ENCODE peak calls at places on chromosomes 16 and 17, in nine cellular contexts. D, T, Y, M, X, C, E, Q and U are unnamed samples.

GRCh38 chr17:4733073-4733531 is 1.9 kb downstream of the MED11 start:
- DNase-seq in D (no peak), T (no peak), Y (no peak), M (no peak), X (no peak), C (no peak), E (peak; percentile 75), Q (no peak), U (no peak)

GRCh38 chr17:66466933-66467367 is 164.5 kb downstream of the PRKCA start:
- DNase-seq in D (no peak), T (peak; percentile 98), Y (no peak), M (no peak), X (peak; percentile 96), C (no peak), E (no peak), Q (no peak), U (no peak)

GRCh38 chr16:88688013-88688778 is 1.9 kb upstream of the SNAI3 start:
- DNase-seq in D (no peak), T (no peak), Y (no peak), M (no peak), X (no peak), C (no peak), E (no peak), Q (peak; percentile 92), U (no peak)

GRCh38 chr17:58936295-58936694 is 170.4 kb downstream of the TRIM37 start:
- DNase-seq in D (no peak), T (no peak), Y (no peak), M (no peak), X (no peak), C (no peak), E (no peak), Q (no peak), U (no peak)

GRCh38 chr17:3667366-3668278 is 756 bp downstream of the TAX1BP3 start:
- DNase-seq in D (no peak), T (peak; percentile 97), Y (peak; percentile 86), M (peak; percentile 91), X (peak; percentile 83), C (peak; percentile 66), E (no peak), Q (peak; percentile 90), U (peak; percentile 45)

GRCh38 chr17:35900280-35900679 is 20.1 kb upstream of the CCL5 start:
- DNase-seq in D (no peak), T (no peak), Y (no peak), M (no peak), X (no peak), C (no peak), E (no peak), Q (no peak), U (no peak)

GRCh38 chr17:82570282-82570681 is 50.8 kb downstream of the FOXK2 start:
- DNase-seq in D (no peak), T (no peak), Y (no peak), M (no peak), X (no peak), C (no peak), E (no peak), Q (no peak), U (no peak)

GRCh38 chr17:77107506-77108433 is 33.0 kb upstream of the SEC14L1 start:
- DNase-seq in D (no peak), T (peak; percentile 36), Y (no peak), M (no peak), X (no peak), C (no peak), E (peak; percentile 64), Q (no peak), U (no peak)

GRCh38 chr16:79653337-79654000 is 52.9 kb upstream of the MAF start:
- DNase-seq in D (no peak), T (peak; percentile 81), Y (no peak), M (peak; percentile 42), X (no peak), C (no peak), E (no peak), Q (peak; percentile 22), U (no peak)

GRCh38 chr16:72850863-72851262 is 197.1 kb downstream of the ZFHX3 start:
- DNase-seq in D (no peak), T (peak; percentile 59), Y (no peak), M (peak; percentile 58), X (no peak), C (no peak), E (no peak), Q (no peak), U (no peak)

GRCh38 chr16:24544640-24545039 is 5.3 kb downstream of the RBBP6 start:
- DNase-seq in D (no peak), T (no peak), Y (no peak), M (no peak), X (no peak), C (no peak), E (no peak), Q (no peak), U (no peak)

GRCh38 chr16:79066621-79067020 is 533.9 kb downstream of the MAF start:
- DNase-seq in D (no peak), T (no peak), Y (no peak), M (no peak), X (no peak), C (no peak), E (no peak), Q (peak; percentile 25), U (no peak)

GRCh38 chr17:72726936-72727335 is 365.6 kb downstream of the SLC39A11 start:
- DNase-seq in D (peak; percentile 31), T (no peak), Y (no peak), M (no peak), X (no peak), C (no peak), E (peak; percentile 79), Q (no peak), U (no peak)

GRCh38 chr17:13374203-13375143 is 227.3 kb downstream of the HS3ST3A1 start:
- DNase-seq in D (no peak), T (no peak), Y (no peak), M (no peak), X (no peak), C (no peak), E (no peak), Q (no peak), U (no peak)

GRCh38 chr16:74291577-74292208 is 4.9 kb upstream of the PSMD7 start:
- DNase-seq in D (no peak), T (no peak), Y (no peak), M (no peak), X (no peak), C (no peak), E (no peak), Q (peak; percentile 35), U (no peak)

GRCh38 chr16:4266372-4266771 is 6.5 kb downstream of the TFAP4 start:
- DNase-seq in D (no peak), T (peak; percentile 20), Y (no peak), M (no peak), X (no peak), C (no peak), E (no peak), Q (no peak), U (no peak)

GRCh38 chr16:54194008-54194731 is 92.4 kb downstream of the IRX3 start:
- DNase-seq in D (no peak), T (peak; percentile 73), Y (peak; percentile 10), M (peak; percentile 88), X (no peak), C (peak; percentile 50), E (no peak), Q (peak; percentile 24), U (no peak)
- TF ChIP-seq CTCF in D (no peak), T (peak; percentile 2), Y (no peak), M (no peak), X (no peak), C (no peak), E (no peak), Q (no peak), U (no peak)

GRCh38 chr17:55747209-55747608 is 3.6 kb upstream of the PCTP start:
- DNase-seq in D (no peak), T (no peak), Y (no peak), M (no peak), X (no peak), C (no peak), E (no peak), Q (no peak), U (no peak)
- TF ChIP-seq CTCF in D (no peak), T (no peak), Y (no peak), M (no peak), X (no peak), C (no peak), E (no peak), Q (no peak), U (no peak)

GRCh38 chr17:61366076-61366714 is 33.4 kb upstream of the TBX2 start:
- DNase-seq in D (no peak), T (no peak), Y (no peak), M (peak; percentile 31), X (no peak), C (no peak), E (no peak), Q (no peak), U (no peak)

GRCh38 chr17:61366715-61367413 is 32.8 kb upstream of the TBX2 start:
- DNase-seq in D (no peak), T (no peak), Y (no peak), M (peak; percentile 69), X (no peak), C (no peak), E (no peak), Q (no peak), U (no peak)

GRCh38 chr17:61369751-61370150 is 29.9 kb upstream of the TBX2 start:
- DNase-seq in D (no peak), T (no peak), Y (no peak), M (no peak), X (no peak), C (no peak), E (no peak), Q (no peak), U (no peak)

GRCh38 chr17:61368832-61369468 is 30.7 kb upstream of the TBX2 start:
- DNase-seq in D (no peak), T (no peak), Y (no peak), M (no peak), X (no peak), C (no peak), E (no peak), Q (no peak), U (no peak)

GRCh38 chr17:61368049-61368831 is 31.4 kb upstream of the TBX2 start:
- DNase-seq in D (no peak), T (no peak), Y (no peak), M (no peak), X (no peak), C (no peak), E (no peak), Q (no peak), U (no peak)
- TF ChIP-seq CTCF in D (no peak), T (no peak), Y (no peak), M (no peak), X (no peak), C (no peak), E (no peak), Q (no peak), U (no peak)

DNA sequence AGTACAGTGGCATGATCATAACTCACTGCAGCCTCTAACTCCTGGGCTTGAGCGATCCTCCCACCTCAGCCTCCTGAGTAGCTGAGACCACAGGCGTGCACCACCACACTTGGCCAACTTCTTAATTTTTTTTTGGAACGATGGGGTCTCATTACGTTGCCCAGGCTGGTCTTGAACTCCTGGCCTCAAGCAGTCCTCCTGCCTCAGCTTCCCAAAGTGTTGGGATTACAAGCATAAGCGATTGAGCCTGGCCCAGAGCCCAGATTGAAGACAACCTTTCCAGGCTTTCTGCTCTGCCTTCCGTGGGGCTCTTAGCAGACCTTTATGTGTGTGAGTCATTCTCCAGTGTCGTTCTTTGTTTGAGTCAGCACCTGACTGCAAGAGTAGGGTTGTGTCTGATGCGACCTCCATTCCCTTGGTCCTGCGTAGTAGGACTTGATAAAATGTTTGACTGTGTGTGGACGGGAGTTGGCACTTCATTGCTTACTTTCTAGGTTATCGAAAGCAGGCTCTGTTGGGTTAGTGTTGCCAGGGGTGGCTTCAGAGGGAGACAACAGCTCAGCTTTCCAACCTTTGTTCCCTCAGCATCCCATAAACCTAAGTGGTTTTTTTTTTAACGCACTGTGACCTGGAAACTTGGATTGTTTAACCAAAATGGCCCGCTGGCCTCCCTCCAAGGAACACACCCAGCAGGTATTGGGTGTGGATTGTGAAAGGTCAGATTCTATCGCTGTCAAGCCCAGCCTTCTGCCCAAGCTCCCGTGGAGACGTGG is 26.4 kb downstream of the EEF2K start:
- DNase-seq in D (no peak), T (no peak), Y (no peak), M (no peak), X (no peak), C (no peak), E (no peak), Q (peak; percentile 91), U (no peak)
- TF ChIP-seq CTCF in D (no peak), T (no peak), Y (no peak), M (no peak), X (no peak), C (no peak), E (no peak), Q (no peak), U (no peak)